ENCODE peak calls at places on chromosomes 5 and 9, in four cellular contexts. One of them, this sample, is unnamed.

GRCh38 chr5:135814254-135814653 is 20.2 kb upstream of the SLC25A48 start:
- DNase-seq in H1: no peak
- DNase-seq in GM12878: no peak
- DNase-seq in K562: no peak
- DNase-seq in this sample: no peak

GRCh38 chr5:53259176-53259575 is 149.6 kb upstream of the MOCS2 start:
- DNase-seq in K562: no peak
- DNase-seq in GM12878: no peak
- DNase-seq in H1: no peak
- DNase-seq in this sample: no peak

GRCh38 chr9:6068983-6069382 is 53.6 kb upstream of the RANBP6 start:
- DNase-seq in H1: no peak
- DNase-seq in K562: no peak
- DNase-seq in GM12878: peak; percentile 45
- DNase-seq in this sample: no peak

GRCh38 chr5:572398-573019 is 39.6 kb upstream of the CEP72 start:
- DNase-seq in K562: no peak
- DNase-seq in H1: no peak
- DNase-seq in GM12878: no peak
- DNase-seq in this sample: no peak

GRCh38 chr5:1295650-1296037 is 776 bp upstream of the TERT start:
- DNase-seq in K562: no peak
- DNase-seq in GM12878: no peak
- DNase-seq in H1: no peak
- DNase-seq in this sample: no peak

GRCh38 chr5:135203593-135204036 is 169.6 kb upstream of the PITX1 start:
- DNase-seq in H1: no peak
- DNase-seq in GM12878: no peak
- DNase-seq in K562: peak; percentile 35
- DNase-seq in this sample: peak; percentile 45

GRCh38 chr5:179504191-179504590 is 46.2 kb upstream of the RUFY1 start:
- DNase-seq in H1: no peak
- DNase-seq in K562: no peak
- DNase-seq in GM12878: no peak
- DNase-seq in this sample: no peak

GRCh38 chr9:93574091-93574899 is 2.1 kb upstream of the PHF2 start:
- DNase-seq in H1: no peak
- DNase-seq in GM12878: no peak
- DNase-seq in K562: no peak
- DNase-seq in this sample: no peak

DNA sequence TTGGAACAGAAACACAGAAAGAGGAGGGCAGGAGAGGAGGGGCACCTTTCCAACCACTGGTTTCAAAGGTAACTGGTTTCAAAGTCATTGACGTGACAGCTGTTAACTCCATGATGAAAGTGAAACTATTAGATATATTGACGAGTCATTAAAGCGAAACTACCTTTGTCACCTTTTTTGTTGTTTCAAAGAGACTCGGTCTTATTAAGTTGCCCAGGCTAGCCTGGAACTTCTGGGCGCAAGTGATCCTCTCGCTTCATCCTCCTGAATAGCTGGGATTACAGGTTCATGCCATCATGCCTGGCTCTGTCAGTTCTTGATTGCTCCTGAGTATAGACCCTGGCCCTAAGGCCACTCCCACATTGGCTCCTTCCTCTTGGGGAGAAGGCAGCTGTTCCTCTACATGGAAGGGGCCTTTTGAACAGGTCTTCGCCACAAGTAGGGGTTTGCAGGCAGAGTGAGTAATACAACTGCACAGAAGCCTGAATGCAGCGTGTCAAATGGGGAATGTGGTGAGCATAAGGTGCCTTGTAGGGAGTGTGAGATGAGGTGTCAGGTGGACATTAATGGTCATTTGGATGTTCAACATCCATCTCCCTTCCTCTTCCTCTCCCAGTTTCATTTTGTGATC is 3.4 kb upstream of the F12 start:
- DNase-seq in K562: no peak
- DNase-seq in H1: no peak
- DNase-seq in GM12878: peak; percentile 71
- DNase-seq in this sample: no peak
- TF ChIP-seq HDAC6 in K562: no peak
- TF ChIP-seq HDAC6 in H1: no peak
- TF ChIP-seq HDAC6 in GM12878: no peak
- TF ChIP-seq HDAC6 in this sample: no peak

DNA sequence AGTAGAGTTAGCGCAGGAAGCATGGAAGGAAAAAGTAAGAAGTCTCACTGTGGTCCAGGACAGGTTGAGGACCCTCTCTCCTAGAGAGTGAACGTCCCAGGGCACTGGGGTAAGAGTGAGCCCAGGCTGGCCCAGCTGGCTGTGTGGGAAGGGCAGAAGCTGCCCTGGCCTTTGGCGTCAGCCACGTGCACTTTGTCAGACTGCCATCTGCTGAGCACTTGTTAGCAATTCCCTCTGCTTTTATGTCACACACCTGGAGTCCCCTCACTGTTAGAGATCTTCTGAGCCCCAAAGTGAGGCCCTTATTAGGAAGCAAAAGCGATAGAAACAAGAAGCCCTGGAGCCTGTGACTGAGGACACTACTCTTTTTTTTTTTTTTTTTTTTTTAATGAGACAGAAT is 79.1 kb downstream of the UGCG start:
- DNase-seq in GM12878: peak; percentile 39
- DNase-seq in H1: peak; percentile 15
- DNase-seq in K562: no peak
- DNase-seq in this sample: peak; percentile 38
- TF ChIP-seq HDAC6 in GM12878: no peak
- TF ChIP-seq HDAC6 in H1: no peak
- TF ChIP-seq HDAC6 in K562: no peak
- TF ChIP-seq HDAC6 in this sample: no peak

GRCh38 chr9:107841078-107841477 is 351.5 kb upstream of the KLF4 start:
- DNase-seq in H1: no peak
- DNase-seq in GM12878: no peak
- DNase-seq in K562: no peak
- DNase-seq in this sample: no peak
- TF ChIP-seq HDAC6 in H1: no peak
- TF ChIP-seq HDAC6 in GM12878: no peak
- TF ChIP-seq HDAC6 in K562: no peak
- TF ChIP-seq HDAC6 in this sample: no peak

DNA sequence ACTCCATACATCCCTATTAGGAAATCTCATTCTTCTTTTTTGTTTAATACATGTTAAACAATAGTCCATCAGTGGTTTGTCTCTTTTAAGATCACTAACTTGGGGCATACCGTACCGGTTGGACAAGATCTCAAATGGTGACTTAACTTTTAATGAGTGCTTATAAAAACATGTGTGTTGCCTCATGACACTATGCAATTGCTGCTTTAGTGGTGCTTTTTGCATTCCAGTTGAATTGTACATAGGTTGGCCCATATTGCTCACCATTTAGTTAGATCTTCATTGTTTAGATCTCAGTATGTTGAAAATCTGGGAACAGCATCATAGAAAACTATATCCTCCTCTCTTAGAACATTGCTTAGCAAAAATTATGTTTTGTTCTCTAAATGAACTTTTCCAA is 17.8 kb downstream of the C9orf85 start:
- DNase-seq in H1: no peak
- DNase-seq in GM12878: no peak
- DNase-seq in K562: no peak
- DNase-seq in this sample: no peak
- TF ChIP-seq HDAC6 in H1: no peak
- TF ChIP-seq HDAC6 in GM12878: no peak
- TF ChIP-seq HDAC6 in K562: no peak
- TF ChIP-seq HDAC6 in this sample: no peak

GRCh38 chr5:40733439-40733838 is 22.3 kb downstream of the TTC33 start:
- DNase-seq in K562: no peak
- DNase-seq in GM12878: no peak
- DNase-seq in H1: no peak
- DNase-seq in this sample: no peak

GRCh38 chr5:40733842-40734563 is 21.8 kb downstream of the TTC33 start:
- DNase-seq in H1: no peak
- DNase-seq in GM12878: no peak
- DNase-seq in K562: no peak
- DNase-seq in this sample: no peak

GRCh38 chr5:40736103-40736875 is 19.5 kb downstream of the TTC33 start:
- DNase-seq in H1: no peak
- DNase-seq in GM12878: peak; percentile 37
- DNase-seq in K562: peak; percentile 55
- DNase-seq in this sample: peak; percentile 48

GRCh38 chr5:40735609-40736008 is 20.2 kb downstream of the TTC33 start:
- DNase-seq in GM12878: no peak
- DNase-seq in K562: no peak
- DNase-seq in H1: no peak
- DNase-seq in this sample: no peak

DNA sequence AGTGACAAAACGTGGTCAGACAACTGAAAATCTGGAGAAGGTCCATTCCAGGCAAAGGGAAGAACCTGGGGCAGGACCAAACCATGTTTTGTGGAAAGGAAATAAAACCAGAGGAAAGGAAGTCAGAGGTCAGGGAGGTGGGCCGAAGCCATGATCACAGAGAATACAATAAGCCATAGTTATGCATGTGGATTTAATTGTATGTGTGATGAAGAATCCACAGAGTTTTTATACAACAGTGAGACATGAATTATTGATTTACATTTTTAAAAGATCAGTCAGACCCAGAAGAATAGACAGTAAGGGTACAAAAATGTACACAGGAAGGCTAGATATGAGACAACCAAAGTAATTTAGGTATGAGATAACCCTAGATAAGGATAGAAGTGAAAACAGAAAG is 20.8 kb downstream of the TTC33 start:
- DNase-seq in GM12878: no peak
- DNase-seq in K562: no peak
- DNase-seq in H1: no peak
- DNase-seq in this sample: no peak
- TF ChIP-seq HDAC6 in GM12878: no peak
- TF ChIP-seq HDAC6 in K562: no peak
- TF ChIP-seq HDAC6 in H1: no peak
- TF ChIP-seq HDAC6 in this sample: no peak

GRCh38 chr9:129140397-129141065 is 29.3 kb downstream of the PTPA start:
- DNase-seq in GM12878: no peak
- DNase-seq in K562: peak; percentile 73
- DNase-seq in H1: no peak
- DNase-seq in this sample: peak; percentile 56
- TF ChIP-seq HDAC6 in GM12878: no peak
- TF ChIP-seq HDAC6 in K562: no peak
- TF ChIP-seq HDAC6 in H1: no peak
- TF ChIP-seq HDAC6 in this sample: no peak

DNA sequence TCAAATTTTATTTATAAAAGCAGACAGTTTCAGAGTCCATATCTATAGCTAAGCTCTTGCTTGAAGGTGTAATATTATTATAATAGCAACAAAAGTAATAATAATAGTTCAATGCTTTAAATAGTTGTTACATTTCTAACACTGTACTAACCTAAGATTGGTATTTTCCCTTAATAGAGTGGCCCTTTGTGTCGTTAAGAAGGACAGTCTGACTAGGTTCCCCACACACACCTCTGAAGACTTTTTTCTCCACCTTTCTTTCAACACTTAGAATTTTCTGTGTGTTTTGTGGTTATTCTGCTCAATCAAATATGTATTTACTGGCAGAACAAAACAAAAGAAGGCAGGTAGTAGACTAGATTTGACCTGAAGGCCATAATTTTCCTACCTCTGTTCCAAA is 223.2 kb upstream of the ACO1 start:
- DNase-seq in GM12878: no peak
- DNase-seq in K562: no peak
- DNase-seq in H1: no peak
- DNase-seq in this sample: no peak
- TF ChIP-seq HDAC6 in GM12878: no peak
- TF ChIP-seq HDAC6 in K562: no peak
- TF ChIP-seq HDAC6 in H1: no peak
- TF ChIP-seq HDAC6 in this sample: no peak

This sample was measured in HepG2.